ENCODE peak calls at places on chromosomes 12 and 14, in ten cellular contexts. F is choroid plexus epithelial cell; V is naive thymus-derived CD8-positive, alpha-beta T cell; B is progenitor cell of endocrine pancreas; X is stimulated activated CD8-positive, alpha-beta memory T cell treated with anti-CD3 and anti-CD28 coated beads, Interleukin-7, amount 100 ng/mL, for 4 hours; C is activated CD4-positive, alpha-beta T cell treated with anti-CD3 and anti-CD28 coated beads, Interleukin-2, amount 50 U/mL, for 4 hours; G is pons; O is occipital lobe; H is SJSA1; Y is NCI-H1105 treated with DMSO at 0.1 percent for 48 hours. D is an unnamed sample.

GRCh38 chr12:51823875-51824565 is 24.5 kb downstream of the FIGNL2 start:
- DNase-seq in F (peak; percentile 80), V (peak; percentile 13), B (no peak), X (no peak), C (no peak), G (peak; percentile 88), O (peak; percentile 37), H (no peak), Y (peak; percentile 43), D (peak; percentile 76)

GRCh38 chr14:71290960-71291466 is 383.8 kb downstream of the PCNX1 start:
- DNase-seq in F (peak; percentile 78), V (no peak), B (no peak), X (peak; percentile 20), C (peak; percentile 12), G (peak; percentile 50), O (peak; percentile 30), H (peak; percentile 56), Y (no peak), D (peak; percentile 36)

GRCh38 chr12:81758421-81759214 is 532 bp downstream of the PPFIA2 start:
- DNase-seq in F (peak; percentile 41), V (no peak), B (peak; percentile 24), X (peak; percentile 3), C (no peak), G (peak; percentile 39), O (peak; percentile 50), H (peak; percentile 41), Y (peak; percentile 67), D (no peak)

GRCh38 chr14:52043690-52044089 is 25.2 kb downstream of the NID2 start:
- DNase-seq in F (peak; percentile 57), V (no peak), B (peak; percentile 25), X (no peak), C (peak; percentile 5), G (no peak), O (no peak), H (peak; percentile 56), Y (no peak), D (peak; percentile 36)

GRCh38 chr14:40656301-40656700 is 950.4 kb upstream of the LRFN5 start:
- DNase-seq in F (no peak), V (no peak), B (no peak), X (no peak), C (no peak), G (no peak), O (no peak), H (no peak), Y (peak; percentile 27), D (no peak)

GRCh38 chr12:49867580-49868341 is 24.9 kb upstream of the BCDIN3D start:
- DNase-seq in F (no peak), V (no peak), B (no peak), X (no peak), C (no peak), G (no peak), O (no peak), H (no peak), Y (no peak), D (no peak)

GRCh38 chr12:27277846-27278260 is 33.8 kb downstream of the STK38L start:
- DNase-seq in F (peak; percentile 91), V (no peak), B (no peak), X (no peak), C (no peak), G (peak; percentile 52), O (no peak), H (no peak), Y (no peak), D (peak; percentile 60)

GRCh38 chr14:56846970-56847928 is 37.0 kb upstream of the OTX2 start:
- DNase-seq in F (no peak), V (no peak), B (no peak), X (no peak), C (no peak), G (no peak), O (no peak), H (no peak), Y (no peak), D (no peak)

GRCh38 chr12:93167841-93168492 is 209.8 kb upstream of the NUDT4 start:
- DNase-seq in F (peak; percentile 49), V (no peak), B (no peak), X (no peak), C (no peak), G (peak; percentile 31), O (no peak), H (no peak), Y (no peak), D (peak; percentile 19)

GRCh38 chr12:126551882-126552281 is 1486.6 kb downstream of the AACS start:
- DNase-seq in F (no peak), V (no peak), B (no peak), X (no peak), C (no peak), G (no peak), O (no peak), H (no peak), Y (no peak), D (no peak)

GRCh38 chr12:114659084-114659483 is 24.9 kb downstream of the TBX3 start:
- DNase-seq in F (no peak), V (no peak), B (no peak), X (no peak), C (no peak), G (no peak), O (no peak), H (no peak), Y (no peak), D (no peak)

GRCh38 chr14:80426686-80427085 is 215.4 kb upstream of the DIO2 start:
- DNase-seq in F (peak; percentile 77), V (no peak), B (no peak), X (no peak), C (no peak), G (no peak), O (no peak), H (no peak), Y (no peak), D (no peak)

GRCh38 chr14:61474671-61475070 is 153.3 kb downstream of the PRKCH start:
- DNase-seq in F (peak; percentile 56), V (no peak), B (no peak), X (no peak), C (no peak), G (no peak), O (no peak), H (no peak), Y (no peak), D (no peak)

GRCh38 chr12:26188641-26189040 is 6.7 kb upstream of the SSPN start:
- DNase-seq in F (peak; percentile 47), V (no peak), B (no peak), X (no peak), C (no peak), G (no peak), O (no peak), H (no peak), Y (no peak), D (no peak)

GRCh38 chr12:6927379-6927991 is at the start of gene ATN1:
- DNase-seq in F (peak; percentile 82), V (no peak), B (peak; percentile 75), X (peak; percentile 38), C (no peak), G (peak; percentile 77), O (peak; percentile 51), H (peak; percentile 93), Y (peak; percentile 52), D (peak; percentile 75)

GRCh38 chr14:92321701-92322100 is 1.3 kb upstream of the SLC24A4 start:
- DNase-seq in F (no peak), V (no peak), B (no peak), X (no peak), C (no peak), G (no peak), O (no peak), H (no peak), Y (no peak), D (no peak)

GRCh38 chr12:47312794-47313426 is 233.2 kb upstream of the AMIGO2 start:
- DNase-seq in F (no peak), V (no peak), B (no peak), X (no peak), C (no peak), G (peak; percentile 31), O (no peak), H (no peak), Y (no peak), D (peak; percentile 44)

GRCh38 chr12:109833307-109834189 is at the start of gene TRPV4:
- DNase-seq in F (peak; percentile 42), V (no peak), B (peak; percentile 21), X (no peak), C (no peak), G (no peak), O (no peak), H (no peak), Y (no peak), D (peak; percentile 57)

GRCh38 chr12:7872565-7873304 is at the start of gene SLC2A14:
- DNase-seq in F (no peak), V (no peak), B (no peak), X (no peak), C (no peak), G (no peak), O (no peak), H (no peak), Y (no peak), D (no peak)

GRCh38 chr12:13537623-13538022 is 341.1 kb downstream of the EMP1 start:
- DNase-seq in F (no peak), V (no peak), B (no peak), X (no peak), C (no peak), G (no peak), O (no peak), H (no peak), Y (no peak), D (no peak)

GRCh38 chr12:92955997-92956663 is 27.0 kb upstream of the EEA1 start:
- DNase-seq in F (peak; percentile 89), V (no peak), B (no peak), X (no peak), C (no peak), G (no peak), O (no peak), H (no peak), Y (no peak), D (no peak)

D was measured in body of pancreas.